ENCODE peak calls at places on chromosomes 4 and X, in seven cellular contexts. U, T, Q, Z, X, J and L are unnamed samples. For H3K36me3, the result is how much of the 10 kb centered on the place peaks cover.

GRCh38 chrX:30607155-30607554 is 29.6 kb upstream of the TASL start:
- DNase-seq in X (no peak), Z (no peak), T (no peak), J (no peak), Q (no peak), U (no peak), L (no peak)

GRCh38 chrX:74506310-74507115 is 85.2 kb downstream of the SLC16A2 start:
- DNase-seq in U (no peak), Q (no peak), J (no peak), X (no peak), T (no peak), Z (no peak), L (no peak)

GRCh38 chr4:119977546-119977945 is 89.1 kb downstream of the MAD2L1 start:
- DNase-seq in X (no peak), J (no peak), T (no peak), Q (no peak), Z (peak), U (no peak), L (no peak)

GRCh38 chrX:70042399-70043371 is 7.1 kb downstream of the AWAT2 start:
- DNase-seq in J (peak), U (peak), X (no peak), Q (no peak), Z (no peak), T (no peak), L (no peak)

GRCh38 chr4:8585721-8586161 is 5.5 kb downstream of the GPR78 start:
- DNase-seq in U (no peak), J (peak), Z (no peak), T (peak), X (no peak), Q (no peak), L (peak)

GRCh38 chr4:173231916-173232315 is 63.3 kb downstream of the GALNT7 start:
- DNase-seq in T (no peak), X (no peak), Z (peak), Q (peak), U (no peak), J (no peak), L (no peak)

GRCh38 chr4:64736999-64737853 is 328.0 kb upstream of the TECRL start:
- DNase-seq in T (no peak), J (no peak), U (no peak), Q (no peak), X (no peak), Z (no peak), L (no peak)

GRCh38 chr4:16056681-16057400 is 27.0 kb downstream of the PROM1 start:
- DNase-seq in T (no peak), Z (no peak), Q (no peak), J (no peak), U (no peak), X (no peak), L (no peak)

GRCh38 chr4:98260047-98260578 is 1.1 kb upstream of the RAP1GDS1 start:
- DNase-seq in U (no peak), X (peak), T (no peak), Q (no peak), J (no peak), Z (peak), L (peak)

GRCh38 chr4:74531952-74532794 is 87.2 kb downstream of the AREG start:
- DNase-seq in J (no peak), X (peak), U (peak), Z (peak), T (no peak), Q (peak), L (no peak)

GRCh38 chr4:168150651-168151050 is 58.3 kb downstream of the ANXA10 start:
- DNase-seq in Q (peak), X (no peak), J (no peak), T (no peak), Z (no peak), U (peak), L (no peak)

GRCh38 chrX:65488496-65488895 is 46.1 kb downstream of the LAS1L start:
- DNase-seq in Z (no peak), T (no peak), X (no peak), Q (peak), J (no peak), U (no peak), L (no peak)

GRCh38 chr4:173237722-173238121 is 69.1 kb downstream of the GALNT7 start:
- DNase-seq in Z (no peak), Q (no peak), T (no peak), U (no peak), J (no peak), X (no peak), L (no peak)

GRCh38 chr4:121860121-121860520 is 10.2 kb downstream of the BBS7 start:
- DNase-seq in X (no peak), Q (no peak), T (no peak), J (no peak), Z (no peak), U (no peak), L (no peak)

DNA sequence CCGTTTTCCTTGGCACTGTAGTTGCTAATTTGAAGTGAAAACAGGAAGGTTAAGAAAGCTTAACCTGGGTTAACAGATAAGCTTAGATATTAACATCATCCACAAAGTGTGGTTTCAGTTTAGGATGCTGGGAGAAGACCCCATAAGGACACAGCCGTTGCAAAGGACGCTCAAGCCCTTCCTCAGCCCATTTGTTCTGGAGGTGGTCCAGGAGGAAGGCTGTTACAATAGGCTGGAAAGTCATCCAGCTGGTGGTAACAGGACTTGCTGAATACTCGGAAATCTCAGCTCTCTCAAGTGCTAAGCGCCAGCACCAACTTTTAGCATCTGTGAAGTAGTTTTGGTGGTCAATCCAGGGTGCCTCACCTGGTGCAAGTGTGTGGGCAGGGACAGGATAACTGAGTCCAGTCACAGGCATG is 14.2 kb downstream of the CHST7 start:
- DNase-seq in X (no peak), Q (peak), Z (no peak), J (no peak), U (no peak), T (no peak), L (no peak)
- H3K27ac ChIP-seq in X (no peak), Q (peak), Z (no peak), J (peak), U (peak), T (peak), L (peak)

GRCh38 chr4:163415668-163416067 is 57.9 kb downstream of the TKTL2 start:
- DNase-seq in J (no peak), Q (no peak), Z (no peak), T (no peak), U (no peak), X (no peak), L (no peak)

GRCh38 chr4:163419074-163419473 is 54.5 kb downstream of the TKTL2 start:
- DNase-seq in J (no peak), Q (no peak), Z (no peak), X (no peak), T (no peak), U (no peak), L (no peak)
- TF ChIP-seq CTCF in J (no peak), Q (no peak), Z (no peak), X (no peak), T (no peak), U (no peak), L (no peak)

GRCh38 chr4:48090621-48091020 is 43.4 kb downstream of the TXK start:
- DNase-seq in Q (no peak), T (no peak), J (no peak), U (no peak), Z (no peak), X (no peak), L (no peak)
- H3K36me3 ChIP-seq in Q (under half), T (under half), J (under half), U (under half), Z (under half), X (under half), L (under half)

GRCh38 chr4:109912706-109913621 is at the start of gene EGF:
- DNase-seq in Q (peak), Z (peak), X (no peak), T (no peak), J (no peak), U (peak), L (no peak)
- H3K27ac ChIP-seq in Q (no peak), Z (peak), X (no peak), T (no peak), J (no peak), U (no peak), L (peak)

GRCh38 chr4:37073226-37073840 is 171.2 kb upstream of the NWD2 start:
- DNase-seq in U (no peak), Q (no peak), J (no peak), T (no peak), Z (no peak), X (no peak), L (no peak)

GRCh38 chr4:37066149-37066548 is 178.4 kb upstream of the NWD2 start:
- DNase-seq in Q (no peak), Z (no peak), T (no peak), J (no peak), U (no peak), X (no peak), L (no peak)

DNA sequence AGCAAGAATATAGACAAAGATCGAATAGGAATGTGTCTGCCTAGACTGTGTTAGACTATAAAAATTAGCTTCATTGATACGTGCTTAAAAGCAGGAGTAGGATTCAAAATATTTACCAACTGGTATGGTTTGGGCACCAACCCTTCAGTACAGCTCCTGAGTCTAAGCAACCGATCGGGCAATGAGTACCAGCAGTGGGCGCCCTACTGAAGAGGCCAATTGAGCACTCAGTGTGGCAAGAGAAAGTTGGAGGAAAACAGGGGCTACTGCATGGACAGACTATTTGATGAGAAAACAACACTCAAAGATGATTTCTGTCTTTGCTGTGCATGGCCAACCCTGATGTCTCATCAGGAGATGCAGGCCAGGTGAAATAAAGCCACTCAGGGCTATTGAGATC is 176.0 kb upstream of the NWD2 start:
- DNase-seq in Q (no peak), T (no peak), U (no peak), J (no peak), X (no peak), Z (no peak), L (no peak)
- TF ChIP-seq CTCF in Q (no peak), T (no peak), U (no peak), J (no peak), X (no peak), Z (no peak), L (no peak)

GRCh38 chrX:103253608-103254007 is 1.3 kb downstream of the TCEAL8 start:
- DNase-seq in T (no peak), J (no peak), X (no peak), Z (no peak), Q (peak), U (no peak), L (no peak)
- H3K36me3 ChIP-seq in T (under half), J (under half), X (under half), Z (under half), Q (under half), U (under half), L (under half)

GRCh38 chr4:147821555-147821954 is 89.7 kb downstream of the ARHGAP10 start:
- DNase-seq in Q (no peak), J (no peak), T (no peak), X (no peak), Z (no peak), U (no peak), L (no peak)

GRCh38 chr4:147824884-147825283 is 93.0 kb downstream of the ARHGAP10 start:
- DNase-seq in T (no peak), X (no peak), Q (no peak), U (no peak), Z (no peak), J (no peak), L (no peak)

GRCh38 chr4:147824316-147824715 is 92.4 kb downstream of the ARHGAP10 start:
- DNase-seq in T (no peak), U (no peak), X (no peak), J (no peak), Q (no peak), Z (no peak), L (no peak)

GRCh38 chr4:147822128-147822527 is 90.2 kb downstream of the ARHGAP10 start:
- DNase-seq in Q (peak), Z (peak), U (no peak), X (peak), T (no peak), J (no peak), L (peak)

GRCh38 chr4:147823135-147823534 is 91.2 kb downstream of the ARHGAP10 start:
- DNase-seq in U (no peak), X (no peak), Z (no peak), Q (no peak), T (no peak), J (no peak), L (no peak)
- H3K27ac ChIP-seq in U (no peak), X (peak), Z (no peak), Q (no peak), T (no peak), J (no peak), L (no peak)

DNA sequence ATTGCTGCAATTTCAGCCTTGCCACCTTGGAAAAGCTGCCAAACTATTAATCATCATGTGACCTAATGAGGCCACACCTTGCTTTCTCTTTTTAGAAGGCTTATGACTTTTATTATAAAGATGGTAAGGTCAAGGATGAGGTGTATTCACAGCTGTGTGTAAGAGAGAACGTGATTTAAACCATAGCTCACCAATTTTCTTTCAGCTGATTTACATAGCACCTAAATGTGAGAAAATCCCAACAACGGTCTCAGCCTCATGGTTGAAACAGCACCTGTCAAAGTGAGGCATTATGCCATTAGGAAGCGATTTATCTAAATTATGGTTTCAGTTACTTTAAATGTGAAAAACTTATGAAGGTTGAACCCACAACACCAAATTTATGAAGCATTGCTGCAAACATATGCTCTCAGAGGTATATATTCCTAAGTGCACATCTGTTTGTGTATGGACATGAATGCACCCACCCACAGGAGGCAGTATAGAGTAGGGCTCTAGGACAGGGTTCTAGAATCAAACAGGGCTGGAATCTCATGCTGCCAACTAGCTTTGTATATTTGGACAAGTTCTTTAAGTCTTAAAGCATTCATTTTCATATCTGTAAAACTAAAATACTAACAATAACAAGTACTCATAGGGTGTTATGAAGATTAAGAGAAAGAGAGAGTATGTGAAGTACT is 40.7 kb downstream of the ANXA3 start:
- DNase-seq in X (no peak), U (no peak), Q (no peak), J (no peak), T (no peak), Z (no peak), L (no peak)
- TF ChIP-seq CTCF in X (peak), U (peak), Q (peak), J (no peak), T (no peak), Z (peak), L (peak)

GRCh38 chr4:127978930-127979329 is 13.7 kb downstream of the ABHD18 start:
- DNase-seq in X (no peak), Z (no peak), U (no peak), Q (no peak), J (no peak), T (no peak), L (no peak)
- H3K36me3 ChIP-seq in X (under half), Z (under half), U (under half), Q (under half), J (under half), T (under half), L (under half)

DNA sequence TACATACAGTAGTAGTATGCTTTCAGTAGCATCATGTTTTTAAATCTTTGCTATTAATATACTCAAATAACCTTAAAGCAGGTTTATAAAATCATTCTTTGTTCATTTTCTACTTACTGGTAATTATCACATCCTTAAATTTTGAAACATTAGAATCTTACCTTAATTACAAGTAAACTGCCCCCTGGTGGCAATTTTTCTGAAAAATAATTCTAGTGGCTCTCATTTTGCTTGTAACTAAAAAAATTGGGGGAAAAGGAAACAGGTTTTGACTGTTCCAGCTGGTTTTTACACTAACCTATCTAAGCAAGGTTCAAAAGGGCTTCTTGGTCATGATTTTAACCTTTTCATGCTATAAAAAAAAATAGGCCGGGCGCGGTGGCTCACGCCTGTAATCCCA is 18.5 kb upstream of the DCAF4L1 start:
- DNase-seq in T (no peak), J (no peak), U (peak), Q (peak), Z (peak), X (no peak), L (no peak)
- H3K27ac ChIP-seq in T (no peak), J (no peak), U (no peak), Q (no peak), Z (no peak), X (no peak), L (no peak)